ENCODE peak calls at places on chromosome 14, in ten cellular contexts. U is stomach; I is tibial artery; Y is IMR-90; L is neural progenitor cell; N is gastrocnemius medialis; M is breast epithelium; S is pancreas; J is K562; W is effector memory CD4-positive, alpha-beta T cell. Z is an unnamed sample.
A peak's percentile ranks its signal among the peaks of the same experiment; 100 is the strongest.

GRCh38 chr14:46734287-46734686 is 82.7 kb upstream of the RPL10L start:
- DNase-seq in U (no peak), I (no peak), Y (no peak), L (no peak), N (no peak), M (no peak), S (no peak), J (no peak), W (no peak), Z (no peak)

GRCh38 chr14:64081174-64081746 is 212.9 kb downstream of the ESR2 start:
- DNase-seq in U (no peak), I (no peak), Y (no peak), L (no peak), N (no peak), M (no peak), S (no peak), J (no peak), W (no peak), Z (no peak)

GRCh38 chr14:41824441-41824840 is 217.8 kb downstream of the LRFN5 start:
- DNase-seq in U (no peak), I (no peak), Y (no peak), L (no peak), N (no peak), M (no peak), S (no peak), J (no peak), W (no peak), Z (no peak)

GRCh38 chr14:29310757-29311156 is 544.2 kb downstream of the FOXG1 start:
- DNase-seq in U (no peak), I (no peak), Y (peak; percentile 78), L (no peak), N (no peak), M (no peak), S (no peak), J (no peak), W (no peak), Z (no peak)

GRCh38 chr14:46574236-46574970 is 77.2 kb downstream of the RPL10L start:
- DNase-seq in U (no peak), I (no peak), Y (no peak), L (no peak), N (no peak), M (no peak), S (no peak), J (no peak), W (no peak), Z (no peak)

GRCh38 chr14:80624581-80624980 is 317.0 kb downstream of the CEP128 start:
- DNase-seq in U (no peak), I (no peak), Y (peak; percentile 13), L (no peak), N (no peak), M (no peak), S (no peak), J (no peak), W (no peak), Z (no peak)

GRCh38 chr14:101076451-101077220 is 173.1 kb upstream of the RTL1 start:
- DNase-seq in U (peak; percentile 23), I (peak; percentile 19), Y (no peak), L (no peak), N (no peak), M (no peak), S (peak; percentile 13), J (no peak), W (no peak), Z (no peak)

GRCh38 chr14:85273099-85273677 is 256.8 kb upstream of the FLRT2 start:
- DNase-seq in U (no peak), I (no peak), Y (no peak), L (no peak), N (no peak), M (no peak), S (no peak), J (no peak), W (no peak), Z (no peak)

GRCh38 chr14:89237923-89238529 is 179.0 kb downstream of the FOXN3 start:
- DNase-seq in U (no peak), I (no peak), Y (peak; percentile 19), L (peak; percentile 15), N (no peak), M (no peak), S (no peak), J (no peak), W (no peak), Z (no peak)

GRCh38 chr14:103973354-103973753 is 31.0 kb upstream of the RD3L start:
- DNase-seq in U (no peak), I (no peak), Y (no peak), L (no peak), N (no peak), M (no peak), S (no peak), J (peak; percentile 17), W (no peak), Z (no peak)

GRCh38 chr14:65170318-65170717 is 68.0 kb upstream of the MAX start:
- DNase-seq in U (no peak), I (no peak), Y (no peak), L (no peak), N (no peak), M (no peak), S (no peak), J (no peak), W (no peak), Z (no peak)

GRCh38 chr14:68628605-68629310 is 164.1 kb downstream of the ZFP36L1 start:
- DNase-seq in U (peak; percentile 79), I (no peak), Y (no peak), L (peak; percentile 30), N (no peak), M (peak; percentile 81), S (peak; percentile 75), J (no peak), W (peak; percentile 12), Z (no peak)

GRCh38 chr14:38420045-38420444 is 164.2 kb upstream of the CLEC14A start:
- DNase-seq in U (no peak), I (no peak), Y (peak; percentile 46), L (no peak), N (no peak), M (no peak), S (no peak), J (no peak), W (no peak), Z (no peak)

GRCh38 chr14:90355540-90356518 is 24.1 kb upstream of the NRDE2 start:
- DNase-seq in U (no peak), I (no peak), Y (no peak), L (peak; percentile 79), N (no peak), M (no peak), S (no peak), J (no peak), W (no peak), Z (no peak)

GRCh38 chr14:52078093-52078492 is 9.2 kb upstream of the NID2 start:
- DNase-seq in U (no peak), I (no peak), Y (peak; percentile 82), L (no peak), N (no peak), M (no peak), S (no peak), J (no peak), W (no peak), Z (no peak)

GRCh38 chr14:95269493-95269892 is 50.2 kb downstream of the CLMN start:
- DNase-seq in U (no peak), I (no peak), Y (no peak), L (no peak), N (no peak), M (no peak), S (no peak), J (no peak), W (no peak), Z (no peak)

GRCh38 chr14:50920482-50921225 is 23.6 kb downstream of the PYGL start:
- DNase-seq in U (no peak), I (no peak), Y (peak; percentile 90), L (peak; percentile 24), N (no peak), M (no peak), S (no peak), J (no peak), W (no peak), Z (no peak)

GRCh38 chr14:81434230-81434629 is 34.1 kb upstream of the STON2 start:
- DNase-seq in U (no peak), I (no peak), Y (no peak), L (peak; percentile 24), N (no peak), M (no peak), S (no peak), J (peak; percentile 42), W (no peak), Z (no peak)

DNA sequence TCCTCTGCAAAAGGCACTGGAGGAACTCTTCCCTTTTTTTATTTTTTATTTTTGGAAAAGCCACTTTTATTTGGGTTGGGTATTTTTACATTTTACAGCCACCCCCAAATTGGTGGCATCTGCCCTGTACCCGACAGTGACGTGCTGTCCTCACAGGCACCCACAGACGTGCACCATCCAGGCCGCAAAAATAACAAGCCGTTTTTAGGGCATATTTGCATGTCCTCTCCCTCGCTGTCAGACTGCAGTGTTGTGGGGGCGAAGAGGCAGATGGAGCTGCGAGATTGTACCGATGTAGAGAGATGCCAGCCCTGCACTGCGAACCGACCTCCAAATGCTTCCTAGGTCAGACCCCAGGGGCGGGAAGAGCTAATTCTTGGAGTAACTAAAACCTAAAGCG is 12.2 kb downstream of the JDP2 start:
- DNase-seq in U (no peak), I (no peak), Y (no peak), L (no peak), N (no peak), M (no peak), S (no peak), J (no peak), W (no peak), Z (no peak)
- H3K4me3 ChIP-seq in U (no peak overlapping the region), I (no peak overlapping the region), Y (no peak overlapping the region), L (no peak overlapping the region), N (no peak overlapping the region), M (no peak overlapping the region), S (no peak overlapping the region), J (no peak overlapping the region), W (no peak overlapping the region), Z (no peak overlapping the region)

GRCh38 chr14:45128963-45129629 is 5.2 kb downstream of the FKBP3 start:
- DNase-seq in U (no peak), I (no peak), Y (no peak), L (no peak), N (no peak), M (no peak), S (no peak), J (no peak), W (no peak), Z (no peak)
- H3K4me1 ChIP-seq in U (peaks cover 29% of the 10 kb centered on the region), I (peaks cover 10% of the 10 kb centered on the region), Y (no peaks in the 10 kb centered on the region), L (peaks cover 18% of the 10 kb centered on the region), N (peaks cover 69% of the 10 kb centered on the region), M (no peaks in the 10 kb centered on the region), S (peaks cover 5% of the 10 kb centered on the region), J (no peaks in the 10 kb centered on the region), W (no peaks in the 10 kb centered on the region), Z (peaks cover 11% of the 10 kb centered on the region)

DNA sequence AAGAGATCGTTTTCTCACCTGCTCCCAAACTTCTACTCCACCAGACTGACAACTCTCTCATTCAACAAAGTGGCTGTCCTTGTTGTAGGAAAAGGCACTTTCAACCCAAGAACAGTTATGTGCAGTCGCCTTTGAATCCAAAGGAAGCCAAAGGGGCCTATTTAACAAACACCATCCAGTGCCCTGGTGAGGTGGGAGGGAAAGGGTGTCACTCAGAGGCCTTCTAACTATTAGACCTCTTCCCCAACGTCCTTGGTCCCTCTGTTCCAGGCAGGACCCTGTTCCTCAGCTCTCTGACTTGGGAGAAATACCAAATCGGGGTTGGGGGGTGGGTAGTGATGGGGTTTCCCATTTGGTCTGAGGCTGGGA is 3.2 kb downstream of the SIX4 start:
- DNase-seq in U (no peak), I (no peak), Y (no peak), L (peak; percentile 30), N (no peak), M (no peak), S (no peak), J (no peak), W (no peak), Z (no peak)
- H3K4me3 ChIP-seq in U (peak overlapping the region; percentile 68), I (peak overlapping the region; percentile 71), Y (peak overlapping the region; percentile 71), L (peak overlapping the region; percentile 67), N (peak overlapping the region; percentile 98), M (peak overlapping the region; percentile 65), S (peak overlapping the region; percentile 76), J (no peak overlapping the region), W (no peak overlapping the region), Z (peak overlapping the region; percentile 70)

GRCh38 chr14:105250986-105251385 is 2.7 kb downstream of the BTBD6 start:
- DNase-seq in U (no peak), I (no peak), Y (no peak), L (no peak), N (no peak), M (no peak), S (no peak), J (no peak), W (no peak), Z (no peak)
- H3K4me1 ChIP-seq in U (peaks cover 30% of the 10 kb centered on the region), I (peaks cover 14% of the 10 kb centered on the region), Y (peaks cover 13% of the 10 kb centered on the region), L (peaks cover 10% of the 10 kb centered on the region), N (peaks cover 40% of the 10 kb centered on the region), M (peaks cover 8% of the 10 kb centered on the region), S (no peaks in the 10 kb centered on the region), J (no peaks in the 10 kb centered on the region), W (peaks cover 14% of the 10 kb centered on the region), Z (peaks cover 17% of the 10 kb centered on the region)

Z was measured in upper lobe of left lung.